ENCODE peak calls at places on chromosomes 1 and 21, in seven cellular contexts. One of them, this sample, is unnamed.

GRCh38 chr1:55067914-55068313 is 28.6 kb downstream of the PCSK9 start:
- DNase-seq in stimulated activated CD8-positive, alpha-beta memory T cell treated with anti-CD3 and anti-CD28 coated beads, Interleukin-4, amount 100 ng/mL, for 1 hour: no peak
- DNase-seq in OCI-M1: no peak
- DNase-seq in activated naive CD4-positive, alpha-beta T cell: no peak
- DNase-seq in AG08396: no peak
- DNase-seq in fibroblast of lung: no peak
- DNase-seq in hypothalamus: no peak
- DNase-seq in this sample: no peak

GRCh38 chr1:183450086-183450485 is 22.2 kb upstream of the SMG7 start:
- DNase-seq in stimulated activated CD8-positive, alpha-beta memory T cell treated with anti-CD3 and anti-CD28 coated beads, Interleukin-4, amount 100 ng/mL, for 1 hour: no peak
- DNase-seq in OCI-M1: no peak
- DNase-seq in activated naive CD4-positive, alpha-beta T cell: no peak
- DNase-seq in AG08396: no peak
- DNase-seq in fibroblast of lung: peak; percentile 10
- DNase-seq in hypothalamus: no peak
- DNase-seq in this sample: no peak

GRCh38 chr1:155643230-155643629 is 33.2 kb downstream of the MSTO1 start:
- DNase-seq in stimulated activated CD8-positive, alpha-beta memory T cell treated with anti-CD3 and anti-CD28 coated beads, Interleukin-4, amount 100 ng/mL, for 1 hour: no peak
- DNase-seq in OCI-M1: no peak
- DNase-seq in activated naive CD4-positive, alpha-beta T cell: no peak
- DNase-seq in AG08396: no peak
- DNase-seq in fibroblast of lung: no peak
- DNase-seq in hypothalamus: no peak
- DNase-seq in this sample: no peak

GRCh38 chr1:170402451-170403311 is 129.3 kb upstream of the GORAB start:
- DNase-seq in stimulated activated CD8-positive, alpha-beta memory T cell treated with anti-CD3 and anti-CD28 coated beads, Interleukin-4, amount 100 ng/mL, for 1 hour: no peak
- DNase-seq in OCI-M1: peak; percentile 17
- DNase-seq in activated naive CD4-positive, alpha-beta T cell: no peak
- DNase-seq in AG08396: no peak
- DNase-seq in fibroblast of lung: peak; percentile 16
- DNase-seq in hypothalamus: no peak
- DNase-seq in this sample: no peak

GRCh38 chr1:26031196-26031902 is 9.8 kb downstream of the EXTL1 start:
- DNase-seq in stimulated activated CD8-positive, alpha-beta memory T cell treated with anti-CD3 and anti-CD28 coated beads, Interleukin-4, amount 100 ng/mL, for 1 hour: no peak
- DNase-seq in OCI-M1: no peak
- DNase-seq in activated naive CD4-positive, alpha-beta T cell: no peak
- DNase-seq in AG08396: no peak
- DNase-seq in fibroblast of lung: peak; percentile 20
- DNase-seq in hypothalamus: no peak
- DNase-seq in this sample: no peak

GRCh38 chr1:173103006-173103405 is 52.3 kb upstream of the TNFSF18 start:
- DNase-seq in stimulated activated CD8-positive, alpha-beta memory T cell treated with anti-CD3 and anti-CD28 coated beads, Interleukin-4, amount 100 ng/mL, for 1 hour: no peak
- DNase-seq in OCI-M1: no peak
- DNase-seq in activated naive CD4-positive, alpha-beta T cell: no peak
- DNase-seq in AG08396: no peak
- DNase-seq in fibroblast of lung: no peak
- DNase-seq in hypothalamus: no peak
- DNase-seq in this sample: no peak

GRCh38 chr21:39444406-39445145 is 1.0 kb downstream of the LCA5L start:
- DNase-seq in stimulated activated CD8-positive, alpha-beta memory T cell treated with anti-CD3 and anti-CD28 coated beads, Interleukin-4, amount 100 ng/mL, for 1 hour: no peak
- DNase-seq in OCI-M1: no peak
- DNase-seq in activated naive CD4-positive, alpha-beta T cell: no peak
- DNase-seq in AG08396: peak; percentile 52
- DNase-seq in fibroblast of lung: peak; percentile 85
- DNase-seq in hypothalamus: no peak
- DNase-seq in this sample: no peak

GRCh38 chr1:91523462-91523861 is 22.8 kb downstream of the CDC7 start:
- DNase-seq in stimulated activated CD8-positive, alpha-beta memory T cell treated with anti-CD3 and anti-CD28 coated beads, Interleukin-4, amount 100 ng/mL, for 1 hour: no peak
- DNase-seq in OCI-M1: no peak
- DNase-seq in activated naive CD4-positive, alpha-beta T cell: no peak
- DNase-seq in AG08396: no peak
- DNase-seq in fibroblast of lung: no peak
- DNase-seq in hypothalamus: no peak
- DNase-seq in this sample: no peak

GRCh38 chr21:41360072-41360821 is 1.6 kb upstream of the MX2 start:
- DNase-seq in stimulated activated CD8-positive, alpha-beta memory T cell treated with anti-CD3 and anti-CD28 coated beads, Interleukin-4, amount 100 ng/mL, for 1 hour: no peak
- DNase-seq in OCI-M1: peak; percentile 14
- DNase-seq in activated naive CD4-positive, alpha-beta T cell: no peak
- DNase-seq in AG08396: peak; percentile 54
- DNase-seq in fibroblast of lung: peak; percentile 51
- DNase-seq in hypothalamus: no peak
- DNase-seq in this sample: no peak

GRCh38 chr1:150176593-150176992 is 26.9 kb downstream of the PLEKHO1 start:
- DNase-seq in stimulated activated CD8-positive, alpha-beta memory T cell treated with anti-CD3 and anti-CD28 coated beads, Interleukin-4, amount 100 ng/mL, for 1 hour: no peak
- DNase-seq in OCI-M1: no peak
- DNase-seq in activated naive CD4-positive, alpha-beta T cell: no peak
- DNase-seq in AG08396: no peak
- DNase-seq in fibroblast of lung: no peak
- DNase-seq in hypothalamus: no peak
- DNase-seq in this sample: no peak

GRCh38 chr1:110053557-110054428 is 16.7 kb downstream of the ALX3 start:
- DNase-seq in stimulated activated CD8-positive, alpha-beta memory T cell treated with anti-CD3 and anti-CD28 coated beads, Interleukin-4, amount 100 ng/mL, for 1 hour: peak; percentile 36
- DNase-seq in OCI-M1: peak; percentile 76
- DNase-seq in activated naive CD4-positive, alpha-beta T cell: peak; percentile 34
- DNase-seq in AG08396: peak; percentile 73
- DNase-seq in fibroblast of lung: no peak
- DNase-seq in hypothalamus: peak; percentile 22
- DNase-seq in this sample: no peak

GRCh38 chr1:53237638-53238037 is 680 bp downstream of the MAGOH start:
- DNase-seq in stimulated activated CD8-positive, alpha-beta memory T cell treated with anti-CD3 and anti-CD28 coated beads, Interleukin-4, amount 100 ng/mL, for 1 hour: no peak
- DNase-seq in OCI-M1: no peak
- DNase-seq in activated naive CD4-positive, alpha-beta T cell: no peak
- DNase-seq in AG08396: no peak
- DNase-seq in fibroblast of lung: no peak
- DNase-seq in hypothalamus: no peak
- DNase-seq in this sample: no peak

GRCh38 chr1:62530516-62531154 is 66.7 kb upstream of the ANGPTL3 start:
- DNase-seq in stimulated activated CD8-positive, alpha-beta memory T cell treated with anti-CD3 and anti-CD28 coated beads, Interleukin-4, amount 100 ng/mL, for 1 hour: no peak
- DNase-seq in OCI-M1: peak; percentile 64
- DNase-seq in activated naive CD4-positive, alpha-beta T cell: no peak
- DNase-seq in AG08396: peak; percentile 21
- DNase-seq in fibroblast of lung: peak; percentile 32
- DNase-seq in hypothalamus: peak; percentile 7
- DNase-seq in this sample: no peak

GRCh38 chr1:205672929-205673328 is 7.4 kb downstream of the SLC45A3 start:
- DNase-seq in stimulated activated CD8-positive, alpha-beta memory T cell treated with anti-CD3 and anti-CD28 coated beads, Interleukin-4, amount 100 ng/mL, for 1 hour: no peak
- DNase-seq in OCI-M1: no peak
- DNase-seq in activated naive CD4-positive, alpha-beta T cell: no peak
- DNase-seq in AG08396: no peak
- DNase-seq in fibroblast of lung: no peak
- DNase-seq in hypothalamus: no peak
- DNase-seq in this sample: no peak

This sample was measured in thoracic aorta.